ENCODE peak calls at places on chromosome 21, in five cellular contexts. L, E, R, S and W are unnamed samples.

GRCh38 chr21:34148826-34149558 is 75.6 kb downstream of the MRPS6 start:
- DNase-seq in L (no peak), E (no peak), R (no peak), S (no peak), W (no peak)

GRCh38 chr21:42975886-42976608 is 1.7 kb downstream of the PKNOX1 start:
- DNase-seq in E (no peak), R (no peak), L (no peak), S (no peak), W (no peak)

GRCh38 chr21:14598065-14598464 is 52.0 kb upstream of the SAMSN1 start:
- DNase-seq in R (no peak), L (no peak), E (no peak), S (no peak), W (no peak)

GRCh38 chr21:18164933-18165332 is 79.7 kb upstream of the CHODL start:
- DNase-seq in E (no peak), R (no peak), S (no peak), L (no peak), W (no peak)

GRCh38 chr21:46441961-46442498 is 16.7 kb upstream of the DIP2A start:
- DNase-seq in L (no peak), S (no peak), E (no peak), R (no peak), W (no peak)

GRCh38 chr21:37675202-37675801 is 241.0 kb downstream of the KCNJ6 start:
- DNase-seq in L (peak), E (peak), S (peak), R (peak), W (no peak)

GRCh38 chr21:31862078-31862477 is 10.7 kb upstream of the HUNK start:
- DNase-seq in S (no peak), R (no peak), E (no peak), L (no peak), W (no peak)

GRCh38 chr21:41678016-41678935 is 88.6 kb downstream of the RIPK4 start:
- DNase-seq in E (peak), R (peak), L (no peak), S (no peak), W (no peak)

GRCh38 chr21:42306366-42307035 is 8.7 kb downstream of the TFF3 start:
- DNase-seq in L (no peak), E (no peak), S (no peak), R (no peak), W (no peak)

GRCh38 chr21:40688106-40688850 is 158.7 kb downstream of the DSCAM start:
- DNase-seq in R (no peak), E (no peak), L (no peak), S (no peak), W (no peak)

GRCh38 chr21:31180256-31181088 is 142.2 kb upstream of the KRTAP19-8 start:
- DNase-seq in E (peak), R (peak), S (no peak), L (no peak), W (no peak)

GRCh38 chr21:29578306-29578705 is 279.6 kb downstream of the BACH1 start:
- DNase-seq in E (no peak), R (no peak), L (no peak), S (no peak), W (no peak)

GRCh38 chr21:43352568-43353281 is 74.2 kb downstream of the SIK1 start:
- DNase-seq in S (no peak), R (peak), E (no peak), L (peak), W (no peak)

GRCh38 chr21:42308161-42308913 is 6.9 kb downstream of the TFF3 start:
- DNase-seq in L (no peak), R (no peak), S (no peak), E (no peak), W (no peak)

GRCh38 chr21:45453308-45453950 is 48.5 kb downstream of the COL18A1 start:
- DNase-seq in L (no peak), S (no peak), R (no peak), E (no peak), W (no peak)

GRCh38 chr21:33396966-33397365 is 6.2 kb upstream of the IFNGR2 start:
- DNase-seq in R (no peak), L (no peak), S (no peak), E (peak), W (no peak)

GRCh38 chr21:41828884-41829360 is 50.2 kb downstream of the PRDM15 start:
- DNase-seq in E (no peak), L (no peak), S (no peak), R (no peak), W (no peak)

GRCh38 chr21:29423521-29423920 is 124.8 kb downstream of the BACH1 start:
- DNase-seq in S (no peak), E (no peak), L (no peak), R (no peak), W (no peak)

GRCh38 chr21:33856893-33857527 is 58.6 kb downstream of the ATP5PO start:
- DNase-seq in R (no peak), E (no peak), L (no peak), S (no peak), W (peak)

GRCh38 chr21:16186742-16187141 is 457.0 kb downstream of the USP25 start:
- DNase-seq in E (no peak), S (no peak), R (no peak), L (no peak), W (no peak)

GRCh38 chr21:45074818-45075605 is 632 bp downstream of the ADARB1 start:
- DNase-seq in L (peak), S (no peak), E (peak), R (peak), W (no peak)

GRCh38 chr21:38323721-38324591 is 67.2 kb downstream of the KCNJ15 start:
- DNase-seq in R (peak), S (peak), E (peak), L (no peak), W (peak)

GRCh38 chr21:16573581-16573980 is 843.8 kb downstream of the USP25 start:
- DNase-seq in S (no peak), L (no peak), E (peak), R (peak), W (no peak)

GRCh38 chr21:43663033-43663432 is 3.7 kb downstream of the RRP1B start:
- DNase-seq in L (no peak), R (no peak), E (no peak), S (no peak), W (no peak)

GRCh38 chr21:18954415-18954972 is 550.9 kb upstream of the TMPRSS15 start:
- DNase-seq in R (no peak), S (no peak), L (no peak), E (no peak), W (no peak)

GRCh38 chr21:45460611-45461368 is 55.8 kb downstream of the COL18A1 start:
- DNase-seq in R (peak), L (no peak), S (peak), E (peak), W (peak)

GRCh38 chr21:27622636-27623035 is 655.7 kb upstream of the ADAMTS5 start:
- DNase-seq in L (no peak), E (no peak), R (no peak), S (no peak), W (no peak)